ENCODE peak calls at places on chromosome 16, in four cellular contexts. U is HL-60, V is K562, L is GM12878. T is an unnamed sample.

GRCh38 chr16:77556203-77556602 is 121.4 kb upstream of the ADAMTS18 start:
- DNase-seq in U (no peak), V (no peak), L (no peak), T (no peak)

GRCh38 chr16:84885024-84885910 is 65.5 kb downstream of the CRISPLD2 start:
- DNase-seq in U (no peak), V (no peak), L (no peak), T (no peak)

GRCh38 chr16:89412811-89413210 is 77.5 kb downstream of the ANKRD11 start:
- DNase-seq in U (no peak), V (peak), L (no peak), T (no peak)

GRCh38 chr16:67389911-67390815 is 3.1 kb downstream of the TPPP3 start:
- DNase-seq in U (peak), V (no peak), L (no peak), T (no peak)

GRCh38 chr16:70717817-70718216 is 32.0 kb upstream of the MTSS2 start:
- DNase-seq in U (no peak), V (no peak), L (no peak), T (no peak)

GRCh38 chr16:50093607-50094570 is 28.1 kb downstream of the HEATR3 start:
- DNase-seq in U (peak), V (no peak), L (no peak), T (no peak)

GRCh38 chr16:66551362-66551761 is 1.0 kb upstream of the CKLF start:
- DNase-seq in U (peak), V (peak), L (peak), T (peak)

GRCh38 chr16:89973654-89974335 is 25.2 kb downstream of the DEF8 start:
- DNase-seq in U (no peak), V (no peak), L (no peak), T (no peak)

GRCh38 chr16:4377573-4378146 is 6.0 kb downstream of the VASN start:
- DNase-seq in U (no peak), V (no peak), L (no peak), T (no peak)

GRCh38 chr16:86074651-86075487 is 175.9 kb downstream of the IRF8 start:
- DNase-seq in U (no peak), V (no peak), L (no peak), T (no peak)

GRCh38 chr16:49706620-49707355 is 149.1 kb downstream of the ZNF423 start:
- DNase-seq in U (no peak), V (no peak), L (no peak), T (no peak)

GRCh38 chr16:21194771-21195301 is 16.5 kb downstream of the ZP2 start:
- DNase-seq in U (no peak), V (no peak), L (no peak), T (no peak)

GRCh38 chr16:49513040-49513439 is 139.4 kb downstream of the C16orf78 start:
- DNase-seq in U (no peak), V (peak), L (no peak), T (no peak)

GRCh38 chr16:66618588-66618987 is 14.1 kb downstream of the CMTM3 start:
- DNase-seq in U (no peak), V (peak), L (no peak), T (no peak)

GRCh38 chr16:14284930-14285541 is 213.9 kb downstream of the MRTFB start:
- DNase-seq in U (peak), V (no peak), L (no peak), T (no peak)
- TF ChIP-seq SPI1 in U (no peak), V (no peak), L (no peak), T (no peak)

DNA sequence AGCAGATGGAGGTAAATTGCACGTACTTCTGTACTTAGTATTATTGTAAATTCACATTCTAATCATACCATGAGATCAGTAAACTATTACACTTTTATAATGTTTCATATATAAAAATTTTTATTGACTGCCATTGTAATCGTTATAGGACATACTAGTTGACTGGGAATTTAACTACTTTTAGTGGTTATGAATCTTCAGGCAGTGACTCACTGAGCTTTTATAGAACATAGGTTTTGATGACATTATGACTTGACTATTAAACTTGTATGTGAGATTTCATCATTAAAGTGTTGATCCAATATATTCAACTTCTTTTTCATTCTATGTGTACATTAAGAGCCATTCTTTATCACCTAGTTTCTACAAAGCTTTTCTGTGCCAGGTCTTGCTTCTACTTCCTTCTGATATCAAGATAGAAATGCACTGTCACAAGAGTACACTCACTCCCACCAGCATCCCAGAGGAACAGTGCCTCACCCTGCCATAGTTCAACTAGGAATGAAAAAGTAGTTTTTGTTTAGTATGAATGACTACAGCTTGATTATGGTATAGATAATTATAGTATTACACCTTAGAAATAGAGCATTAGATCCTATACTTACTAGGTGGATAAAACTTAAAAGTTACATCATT is 142.4 kb upstream of the RBL2 start:
- DNase-seq in U (no peak), V (no peak), L (no peak), T (no peak)
- TF ChIP-seq SPI1 in U (no peak), V (no peak), L (no peak), T (no peak)

GRCh38 chr16:17942067-17942466 is 394.5 kb downstream of the NPIPA8 start:
- DNase-seq in U (no peak), V (no peak), L (no peak), T (no peak)

GRCh38 chr16:17939052-17939673 is 397.4 kb downstream of the NPIPA8 start:
- DNase-seq in U (no peak), V (no peak), L (no peak), T (no peak)

GRCh38 chr16:17939723-17940122 is 396.8 kb downstream of the NPIPA8 start:
- DNase-seq in U (no peak), V (no peak), L (no peak), T (no peak)

GRCh38 chr16:17938546-17938945 is 398.0 kb downstream of the NPIPA8 start:
- DNase-seq in U (no peak), V (no peak), L (no peak), T (no peak)

DNA sequence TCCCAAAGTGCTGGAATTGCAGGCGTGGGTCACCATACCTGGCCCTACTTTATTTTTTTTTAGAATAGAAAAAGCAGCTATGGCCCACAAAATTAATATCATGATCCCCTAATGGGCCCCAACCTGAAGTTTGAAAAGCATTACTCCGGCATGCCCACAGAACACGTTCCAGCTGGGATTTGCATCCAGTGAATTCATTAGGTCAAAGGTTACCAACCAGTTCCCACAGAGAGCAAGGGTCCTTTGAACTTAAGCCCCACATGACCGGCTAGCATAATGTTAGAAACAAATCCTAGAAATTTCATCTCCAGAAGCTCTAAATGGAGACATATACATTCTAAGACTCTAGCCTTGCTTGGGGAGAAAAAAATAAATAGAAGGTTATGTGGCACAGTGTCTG is 396.0 kb downstream of the NPIPA8 start:
- DNase-seq in U (no peak), V (no peak), L (no peak), T (no peak)
- TF ChIP-seq SPI1 in U (no peak), V (no peak), L (no peak), T (no peak)

DNA sequence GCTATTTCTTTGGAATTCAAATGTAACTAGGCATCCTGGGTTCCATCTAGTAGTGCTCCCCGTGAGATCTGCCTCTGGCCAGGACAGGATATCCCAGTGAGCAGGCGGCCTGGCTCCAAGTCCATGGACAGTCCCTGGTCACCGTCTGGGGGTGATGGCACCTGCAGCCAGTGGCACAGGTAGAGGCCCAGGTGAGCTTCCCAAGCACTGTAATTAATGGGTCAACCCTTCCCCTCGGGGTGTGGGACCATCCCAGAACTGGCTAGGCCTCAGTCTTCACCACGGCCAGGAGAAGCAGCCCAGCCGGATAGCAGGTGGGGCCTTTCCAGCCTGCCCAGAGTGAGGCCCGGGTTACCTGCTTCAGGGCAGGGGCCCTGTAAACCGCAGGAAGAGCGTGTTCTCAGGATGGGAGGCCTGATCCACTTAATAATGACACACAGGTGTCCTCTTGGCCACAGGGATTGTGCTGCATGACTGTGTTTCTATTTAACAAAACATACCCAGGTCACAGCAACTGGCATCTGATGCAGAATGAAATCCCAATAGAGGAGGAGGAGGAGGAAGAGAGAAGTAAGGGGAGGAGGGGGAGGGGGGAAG is 9.3 kb upstream of the LITAF start:
- DNase-seq in U (no peak), V (no peak), L (no peak), T (no peak)
- TF ChIP-seq SPI1 in U (no peak), V (no peak), L (no peak), T (no peak)

GRCh38 chr16:69169051-69169450 is 17.9 kb upstream of the SNTB2 start:
- DNase-seq in U (no peak), V (no peak), L (no peak), T (no peak)

GRCh38 chr16:69166221-69166833 is 20.6 kb upstream of the SNTB2 start:
- DNase-seq in U (no peak), V (no peak), L (no peak), T (no peak)

GRCh38 chr16:69169607-69170352 is 17.2 kb upstream of the SNTB2 start:
- DNase-seq in U (no peak), V (no peak), L (no peak), T (no peak)

GRCh38 chr16:69165584-69165983 is 21.4 kb upstream of the SNTB2 start:
- DNase-seq in U (no peak), V (no peak), L (no peak), T (no peak)

GRCh38 chr16:69166946-69167930 is 19.7 kb upstream of the SNTB2 start:
- DNase-seq in U (no peak), V (no peak), L (no peak), T (no peak)
- TF ChIP-seq SPI1 in U (no peak), V (no peak), L (no peak), T (no peak)

DNA sequence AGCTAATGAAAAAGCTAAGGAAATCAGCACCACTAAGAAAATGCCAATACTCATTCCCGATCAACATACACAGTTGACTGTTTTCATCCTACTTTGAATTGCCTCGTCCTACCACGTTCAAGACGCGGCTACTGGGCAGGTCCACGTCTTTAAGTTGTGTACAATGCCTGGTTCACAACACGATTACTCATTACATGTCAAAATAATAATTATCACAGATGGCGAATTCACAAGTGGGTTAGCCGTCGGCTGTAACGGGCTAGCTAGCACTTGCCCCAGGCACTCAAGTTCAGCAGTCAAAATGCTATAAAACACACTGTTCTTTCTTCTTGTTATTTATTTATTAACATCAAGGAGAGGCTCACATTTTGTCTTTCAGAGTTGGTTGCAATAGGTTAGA is 124.2 kb downstream of the ZFHX3 start:
- DNase-seq in U (no peak), V (no peak), L (no peak), T (no peak)
- TF ChIP-seq SPI1 in U (no peak), V (no peak), L (no peak), T (no peak)

GRCh38 chr16:87410958-87411357 is 18.8 kb downstream of the MAP1LC3B start:
- DNase-seq in U (no peak), V (no peak), L (no peak), T (no peak)

GRCh38 chr16:87411375-87412271 is 19.5 kb downstream of the MAP1LC3B start:
- DNase-seq in U (no peak), V (no peak), L (no peak), T (no peak)

GRCh38 chr16:87414251-87414680 is 22.1 kb downstream of the MAP1LC3B start:
- DNase-seq in U (no peak), V (no peak), L (no peak), T (no peak)

GRCh38 chr16:87412371-87412995 is 20.3 kb downstream of the MAP1LC3B start:
- DNase-seq in U (no peak), V (no peak), L (no peak), T (no peak)

DNA sequence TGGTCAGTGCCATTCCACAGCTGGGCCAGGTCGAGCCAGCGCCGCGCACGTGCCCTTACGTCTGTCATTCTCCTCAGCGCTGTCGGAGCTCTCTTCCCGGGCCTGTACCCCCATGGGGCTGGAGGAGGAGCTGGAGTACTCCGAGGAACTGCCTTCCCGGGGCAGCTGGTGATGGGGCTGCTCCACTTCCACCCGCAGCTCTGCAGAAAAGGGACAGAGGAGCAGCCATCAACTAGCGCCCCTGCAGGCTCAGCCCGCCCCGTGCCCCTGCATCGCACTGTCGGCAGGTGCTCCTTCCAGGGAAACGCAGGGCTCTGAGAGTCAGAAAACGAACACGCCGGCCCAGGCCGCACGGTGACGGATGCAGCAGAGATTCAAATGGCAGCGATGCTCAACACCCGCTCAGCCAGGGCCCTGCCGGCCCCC is 20.9 kb downstream of the MAP1LC3B start:
- DNase-seq in U (no peak), V (no peak), L (no peak), T (no peak)
- TF ChIP-seq SPI1 in U (no peak), V (no peak), L (no peak), T (no peak)